ENCODE peak calls at places on chromosomes 4 and X, in seven cellular contexts. R, U, L, B, I, A and J are unnamed samples.

GRCh38 chrX:150574824-150575409 is 6.5 kb downstream of the MTM1 start:
- DNase-seq in R (no peak), U (no peak), L (no peak), B (no peak), I (no peak), A (no peak), J (peak; percentile 39)

GRCh38 chrX:8815460-8816065 is 14.4 kb upstream of the FAM9A start:
- DNase-seq in R (peak; percentile 21), U (peak; percentile 2), L (no peak), B (peak; percentile 48), I (no peak), A (peak; percentile 27), J (no peak)

GRCh38 chr4:41896648-41897047 is 38.6 kb upstream of the TMEM33 start:
- DNase-seq in R (no peak), U (no peak), L (no peak), B (no peak), I (no peak), A (no peak), J (no peak)

GRCh38 chr4:5747746-5748365 is 36.9 kb downstream of the EVC start:
- DNase-seq in R (peak; percentile 98), U (no peak), L (peak; percentile 77), B (peak; percentile 100), I (peak; percentile 84), A (peak; percentile 95), J (no peak)

GRCh38 chr4:56655627-56656345 is 25.3 kb downstream of the HOPX start:
- DNase-seq in R (no peak), U (no peak), L (no peak), B (no peak), I (no peak), A (no peak), J (no peak)

GRCh38 chr4:55838356-55838755 is 15.1 kb upstream of the EXOC1 start:
- DNase-seq in R (peak; percentile 3), U (no peak), L (no peak), B (peak; percentile 44), I (no peak), A (peak; percentile 50), J (no peak)

GRCh38 chrX:27728291-27728690 is 79.5 kb upstream of the MAGEB10 start:
- DNase-seq in R (no peak), U (peak; percentile 23), L (no peak), B (peak; percentile 36), I (no peak), A (peak; percentile 55), J (no peak)

GRCh38 chrX:68652327-68652930 is 5.0 kb downstream of the STARD8 start:
- DNase-seq in R (no peak), U (no peak), L (no peak), B (peak; percentile 57), I (no peak), A (peak; percentile 23), J (no peak)

GRCh38 chr4:1210241-1210841 is 38.0 kb upstream of the SPON2 start:
- DNase-seq in R (no peak), U (no peak), L (peak; percentile 63), B (no peak), I (no peak), A (no peak), J (no peak)

GRCh38 chr4:37445023-37445422 is 200.5 kb downstream of the NWD2 start:
- DNase-seq in R (no peak), U (no peak), L (no peak), B (no peak), I (no peak), A (no peak), J (no peak)

GRCh38 chr4:2832981-2833670 is 10.5 kb upstream of the ADD1 start:
- DNase-seq in R (no peak), U (no peak), L (peak; percentile 48), B (no peak), I (no peak), A (no peak), J (no peak)

GRCh38 chr4:131978120-131978519 is 1171.0 kb upstream of the PCDH10 start:
- DNase-seq in R (no peak), U (no peak), L (no peak), B (no peak), I (no peak), A (no peak), J (no peak)

GRCh38 chr4:140628016-140628415 is 59.3 kb upstream of the UCP1 start:
- DNase-seq in R (no peak), U (no peak), L (no peak), B (no peak), I (no peak), A (no peak), J (no peak)

GRCh38 chr4:133157460-133158160 is 8.5 kb downstream of the PCDH10 start:
- DNase-seq in R (no peak), U (no peak), L (no peak), B (no peak), I (no peak), A (peak; percentile 32), J (no peak)

GRCh38 chr4:16265820-16266219 is 39.5 kb upstream of the TAPT1 start:
- DNase-seq in R (no peak), U (no peak), L (no peak), B (no peak), I (no peak), A (no peak), J (no peak)

GRCh38 chrX:10042055-10042454 is 74.9 kb downstream of the CLDN34 start:
- DNase-seq in R (no peak), U (no peak), L (no peak), B (no peak), I (no peak), A (no peak), J (no peak)

GRCh38 chr4:140018931-140019618 is 134.9 kb downstream of the MAML3 start:
- DNase-seq in R (peak; percentile 6), U (peak; percentile 19), L (no peak), B (no peak), I (no peak), A (peak; percentile 23), J (no peak)

GRCh38 chr4:106809083-106809482 is 227.0 kb downstream of the DKK2 start:
- DNase-seq in R (peak; percentile 73), U (peak; percentile 26), L (no peak), B (peak; percentile 64), I (no peak), A (peak; percentile 54), J (no peak)

DNA sequence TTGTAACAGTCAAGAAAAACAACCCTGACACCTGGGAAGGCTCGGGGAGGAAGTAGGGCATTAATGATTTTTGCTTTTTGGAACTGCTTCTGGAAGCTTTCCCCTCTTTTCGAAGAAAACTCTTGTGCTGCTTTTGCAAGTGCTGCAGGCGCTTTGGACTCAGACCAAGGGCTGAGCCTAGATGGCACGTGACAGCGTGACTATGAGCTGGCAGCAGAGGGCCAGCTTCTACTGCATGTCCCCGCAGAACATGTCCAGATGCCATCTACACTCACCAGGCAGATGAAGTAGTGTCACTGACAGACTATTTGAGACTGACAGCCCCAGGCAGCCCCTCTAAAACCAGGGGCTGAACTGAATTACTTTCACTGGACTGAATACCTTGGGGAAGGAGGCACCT is 6.2 kb downstream of the NR0B1 start:
- DNase-seq in R (peak; percentile 51), U (no peak), L (no peak), B (peak; percentile 50), I (peak; percentile 22), A (no peak), J (no peak)
- TF ChIP-seq CTCF in R (no peak), U (no peak), L (no peak), B (no peak), I (no peak), A (no peak), J (no peak)

GRCh38 chr4:184810720-184811119 is 15.0 kb downstream of the ACSL1 start:
- DNase-seq in R (no peak), U (no peak), L (peak; percentile 61), B (peak; percentile 26), I (no peak), A (no peak), J (no peak)

GRCh38 chr4:184807797-184808718 is 17.7 kb downstream of the ACSL1 start:
- DNase-seq in R (peak; percentile 54), U (no peak), L (peak; percentile 57), B (peak; percentile 92), I (no peak), A (peak; percentile 81), J (no peak)

GRCh38 chr4:184807261-184807660 is 18.5 kb downstream of the ACSL1 start:
- DNase-seq in R (no peak), U (no peak), L (peak; percentile 10), B (no peak), I (no peak), A (peak; percentile 22), J (no peak)

GRCh38 chr4:184806711-184807110 is 19.1 kb downstream of the ACSL1 start:
- DNase-seq in R (no peak), U (no peak), L (no peak), B (no peak), I (no peak), A (no peak), J (no peak)

GRCh38 chr4:184808719-184809062 is 17.1 kb downstream of the ACSL1 start:
- DNase-seq in R (no peak), U (no peak), L (no peak), B (no peak), I (no peak), A (no peak), J (no peak)
- H3K4me3 ChIP-seq in R (no peak overlapping the region), U (no peak overlapping the region), L (no peak overlapping the region), B (no peak overlapping the region), I (no peak overlapping the region), A (no peak overlapping the region), J (no peak overlapping the region)

GRCh38 chrX:147478899-147479298 is 432.8 kb upstream of the FMR1 start:
- DNase-seq in R (no peak), U (no peak), L (no peak), B (no peak), I (no peak), A (no peak), J (no peak)

DNA sequence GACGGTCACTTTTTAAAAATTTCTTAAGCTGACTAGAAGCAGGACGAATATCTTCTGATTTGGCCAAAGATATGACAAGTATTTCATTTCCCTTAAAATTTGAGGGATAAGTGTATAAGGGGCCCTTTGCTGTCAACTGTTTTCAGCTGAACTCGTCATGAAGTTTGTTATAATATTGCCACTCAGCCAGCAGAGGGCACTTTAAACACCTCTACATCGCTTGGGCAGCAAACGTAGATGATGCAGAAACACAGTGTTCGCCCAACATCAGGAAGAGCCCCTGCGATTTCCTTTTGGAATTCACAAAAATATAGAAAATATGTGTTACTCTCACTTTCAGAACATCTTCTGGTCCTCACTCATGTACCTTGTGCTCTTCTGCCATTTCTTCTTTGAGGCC is 435.7 kb upstream of the FMR1 start:
- DNase-seq in R (no peak), U (no peak), L (no peak), B (peak; percentile 1), I (no peak), A (no peak), J (no peak)
- TF ChIP-seq CTCF in R (peak; percentile 10), U (peak; percentile 16), L (no peak), B (no peak), I (peak; percentile 17), A (no peak), J (peak; percentile 18)

GRCh38 chrX:24147165-24147564 is 2.4 kb upstream of the ZFX start:
- DNase-seq in R (no peak), U (no peak), L (no peak), B (no peak), I (no peak), A (no peak), J (no peak)
- H3K4me3 ChIP-seq in R (no peak overlapping the region), U (no peak overlapping the region), L (no peak overlapping the region), B (no peak overlapping the region), I (no peak overlapping the region), A (no peak overlapping the region), J (no peak overlapping the region)

GRCh38 chr4:86898562-86898961 is 6.3 kb upstream of the C4orf36 start:
- DNase-seq in R (no peak), U (no peak), L (no peak), B (no peak), I (no peak), A (no peak), J (no peak)
- TF ChIP-seq CTCF in R (no peak), U (peak; percentile 43), L (no peak), B (peak; percentile 10), I (peak; percentile 27), A (no peak), J (peak; percentile 26)